ENCODE peak calls at places on chromosome 7, in seven cellular contexts. One of them, this sample, is unnamed.
A peak's percentile ranks its signal among the peaks of the same experiment; 100 is the strongest.

GRCh38 chr7:144656960-144657359 is 178.9 kb downstream of the TPK1 start:
- DNase-seq in NCI-H2171 treated with DMSO at 0.1 percent for 48 hours: no peak
- DNase-seq in Caki2: no peak
- DNase-seq in GM18507: no peak
- DNase-seq in iPS-NIHi11: peak; percentile 20
- DNase-seq in activated naive CD4-positive, alpha-beta T cell treated with anti-CD3 and anti-CD28 coated beads, Interleukin-2, amount 50 U/mL, for 16 hours: no peak
- DNase-seq in AG08396: no peak
- DNase-seq in this sample: no peak

GRCh38 chr7:4744391-4745264 is 30.8 kb upstream of the AP5Z1 start:
- DNase-seq in NCI-H2171 treated with DMSO at 0.1 percent for 48 hours: peak; percentile 97
- DNase-seq in AG08396: peak; percentile 98
- DNase-seq in Caki2: peak; percentile 100
- DNase-seq in GM18507: peak; percentile 62
- DNase-seq in activated naive CD4-positive, alpha-beta T cell treated with anti-CD3 and anti-CD28 coated beads, Interleukin-2, amount 50 U/mL, for 16 hours: peak; percentile 69
- DNase-seq in iPS-NIHi11: peak; percentile 98
- DNase-seq in this sample: peak; percentile 99

GRCh38 chr7:2978403-2978802 is 65.3 kb downstream of the CARD11 start:
- DNase-seq in iPS-NIHi11: peak; percentile 75
- DNase-seq in GM18507: peak; percentile 61
- DNase-seq in activated naive CD4-positive, alpha-beta T cell treated with anti-CD3 and anti-CD28 coated beads, Interleukin-2, amount 50 U/mL, for 16 hours: peak; percentile 94
- DNase-seq in NCI-H2171 treated with DMSO at 0.1 percent for 48 hours: no peak
- DNase-seq in AG08396: no peak
- DNase-seq in Caki2: no peak
- DNase-seq in this sample: no peak

GRCh38 chr7:47354831-47355541 is 226.9 kb downstream of the TNS3 start:
- DNase-seq in NCI-H2171 treated with DMSO at 0.1 percent for 48 hours: no peak
- DNase-seq in iPS-NIHi11: no peak
- DNase-seq in Caki2: no peak
- DNase-seq in GM18507: no peak
- DNase-seq in activated naive CD4-positive, alpha-beta T cell treated with anti-CD3 and anti-CD28 coated beads, Interleukin-2, amount 50 U/mL, for 16 hours: no peak
- DNase-seq in AG08396: no peak
- DNase-seq in this sample: no peak

GRCh38 chr7:101598981-101599681 is 30.0 kb downstream of the MYL10 start:
- DNase-seq in NCI-H2171 treated with DMSO at 0.1 percent for 48 hours: no peak
- DNase-seq in GM18507: no peak
- DNase-seq in iPS-NIHi11: no peak
- DNase-seq in Caki2: no peak
- DNase-seq in AG08396: no peak
- DNase-seq in activated naive CD4-positive, alpha-beta T cell treated with anti-CD3 and anti-CD28 coated beads, Interleukin-2, amount 50 U/mL, for 16 hours: no peak
- DNase-seq in this sample: no peak

GRCh38 chr7:114653391-114654088 is 238.9 kb downstream of the FOXP2 start:
- DNase-seq in activated naive CD4-positive, alpha-beta T cell treated with anti-CD3 and anti-CD28 coated beads, Interleukin-2, amount 50 U/mL, for 16 hours: no peak
- DNase-seq in iPS-NIHi11: no peak
- DNase-seq in NCI-H2171 treated with DMSO at 0.1 percent for 48 hours: no peak
- DNase-seq in AG08396: no peak
- DNase-seq in Caki2: no peak
- DNase-seq in GM18507: no peak
- DNase-seq in this sample: peak; percentile 67

GRCh38 chr7:141649865-141650499 is 52.0 kb downstream of the DENND11 start:
- DNase-seq in Caki2: peak; percentile 88
- DNase-seq in AG08396: peak; percentile 83
- DNase-seq in GM18507: peak; percentile 42
- DNase-seq in activated naive CD4-positive, alpha-beta T cell treated with anti-CD3 and anti-CD28 coated beads, Interleukin-2, amount 50 U/mL, for 16 hours: no peak
- DNase-seq in NCI-H2171 treated with DMSO at 0.1 percent for 48 hours: peak; percentile 81
- DNase-seq in iPS-NIHi11: peak; percentile 72
- DNase-seq in this sample: peak; percentile 96

GRCh38 chr7:45574521-45575500 is 643 bp downstream of the ADCY1 start:
- DNase-seq in activated naive CD4-positive, alpha-beta T cell treated with anti-CD3 and anti-CD28 coated beads, Interleukin-2, amount 50 U/mL, for 16 hours: no peak
- DNase-seq in GM18507: peak; percentile 22
- DNase-seq in iPS-NIHi11: peak; percentile 91
- DNase-seq in AG08396: peak; percentile 84
- DNase-seq in Caki2: peak; percentile 35
- DNase-seq in NCI-H2171 treated with DMSO at 0.1 percent for 48 hours: peak; percentile 29
- DNase-seq in this sample: no peak

GRCh38 chr7:40469481-40469880 is 334.7 kb downstream of the SUGCT start:
- DNase-seq in GM18507: no peak
- DNase-seq in Caki2: no peak
- DNase-seq in iPS-NIHi11: no peak
- DNase-seq in activated naive CD4-positive, alpha-beta T cell treated with anti-CD3 and anti-CD28 coated beads, Interleukin-2, amount 50 U/mL, for 16 hours: no peak
- DNase-seq in NCI-H2171 treated with DMSO at 0.1 percent for 48 hours: no peak
- DNase-seq in AG08396: peak; percentile 50
- DNase-seq in this sample: no peak

GRCh38 chr7:100091411-100092181 is 2.8 kb downstream of the COPS6 start:
- DNase-seq in GM18507: no peak
- DNase-seq in iPS-NIHi11: no peak
- DNase-seq in Caki2: no peak
- DNase-seq in activated naive CD4-positive, alpha-beta T cell treated with anti-CD3 and anti-CD28 coated beads, Interleukin-2, amount 50 U/mL, for 16 hours: no peak
- DNase-seq in AG08396: no peak
- DNase-seq in NCI-H2171 treated with DMSO at 0.1 percent for 48 hours: no peak
- DNase-seq in this sample: peak; percentile 52